ENCODE peak calls at places on chromosomes 1 and 21, in six cellular contexts. Z is body of pancreas, O is hepatocyte, E is ovary, H is bronchial epithelial cell, K is epithelial cell of esophagus. B is an unnamed sample.

GRCh38 chr1:33468011-33468410 is 4.4 kb upstream of the ZSCAN20 start:
- DNase-seq in Z (no peak), O (no peak), E (no peak), H (no peak), K (no peak), B (no peak)

GRCh38 chr1:155831279-155831976 is 25.6 kb downstream of the GON4L start:
- DNase-seq in Z (no peak), O (no peak), E (no peak), H (no peak), K (no peak), B (no peak)

GRCh38 chr1:31798433-31799195 is 17.2 kb downstream of the SPOCD1 start:
- DNase-seq in Z (no peak), O (peak), E (no peak), H (peak), K (peak), B (peak)

GRCh38 chr1:245153645-245154428 is 948 bp upstream of the KIF26B start:
- DNase-seq in Z (peak), O (peak), E (peak), H (peak), K (peak), B (no peak)

GRCh38 chr1:201708085-201708512 is 120.9 kb upstream of the IPO9 start:
- DNase-seq in Z (no peak), O (peak), E (no peak), H (no peak), K (no peak), B (no peak)

GRCh38 chr1:53328009-53328489 is at the start of gene LRP8:
- DNase-seq in Z (peak), O (peak), E (peak), H (no peak), K (peak), B (no peak)

GRCh38 chr1:112698366-112699310 is 8.3 kb downstream of the RHOC start:
- DNase-seq in Z (peak), O (peak), E (peak), H (no peak), K (peak), B (no peak)

GRCh38 chr1:159790237-159790917 is 9.6 kb downstream of the DUSP23 start:
- DNase-seq in Z (peak), O (peak), E (no peak), H (peak), K (peak), B (no peak)

GRCh38 chr21:42161401-42161956 is 57.5 kb upstream of the ABCG1 start:
- DNase-seq in Z (peak), O (no peak), E (no peak), H (no peak), K (no peak), B (no peak)

GRCh38 chr1:98931134-98931835 is 73.4 kb downstream of the PLPPR5 start:
- DNase-seq in Z (no peak), O (no peak), E (no peak), H (peak), K (peak), B (no peak)

GRCh38 chr1:59393211-59394180 is 96.6 kb downstream of the FGGY start:
- DNase-seq in Z (peak), O (peak), E (peak), H (no peak), K (peak), B (peak)

GRCh38 chr1:173771536-173771935 is 52.9 kb upstream of the DARS2 start:
- DNase-seq in Z (no peak), O (no peak), E (no peak), H (no peak), K (no peak), B (no peak)

GRCh38 chr21:45512626-45513002 is 29.6 kb downstream of the SLC19A1 start:
- DNase-seq in Z (no peak), O (no peak), E (no peak), H (no peak), K (no peak), B (no peak)

GRCh38 chr1:155131285-155131684 is 3.6 kb downstream of the EFNA1 start:
- DNase-seq in Z (peak), O (no peak), E (no peak), H (no peak), K (no peak), B (no peak)

GRCh38 chr1:68128157-68128556 is 77.7 kb upstream of the DIRAS3 start:
- DNase-seq in Z (no peak), O (no peak), E (no peak), H (no peak), K (no peak), B (no peak)

GRCh38 chr1:21277178-21277577 is 13.1 kb downstream of the ECE1 start:
- DNase-seq in Z (no peak), O (no peak), E (peak), H (no peak), K (no peak), B (no peak)

GRCh38 chr1:157110003-157110402 is 10.4 kb upstream of the ETV3L start:
- DNase-seq in Z (no peak), O (no peak), E (no peak), H (no peak), K (no peak), B (no peak)

GRCh38 chr1:219812491-219813221 is 115.7 kb downstream of the SLC30A10 start:
- DNase-seq in Z (peak), O (peak), E (peak), H (peak), K (peak), B (no peak)

GRCh38 chr1:15617874-15618684 is 821 bp downstream of the DDI2 start:
- DNase-seq in Z (no peak), O (peak), E (no peak), H (peak), K (peak), B (peak)

GRCh38 chr1:172089768-172090510 is 248.6 kb downstream of the DNM3 start:
- DNase-seq in Z (peak), O (peak), E (peak), H (peak), K (peak), B (no peak)

GRCh38 chr21:36678538-36678937 is 20.4 kb upstream of the SIM2 start:
- DNase-seq in Z (no peak), O (no peak), E (no peak), H (peak), K (peak), B (no peak)

DNA sequence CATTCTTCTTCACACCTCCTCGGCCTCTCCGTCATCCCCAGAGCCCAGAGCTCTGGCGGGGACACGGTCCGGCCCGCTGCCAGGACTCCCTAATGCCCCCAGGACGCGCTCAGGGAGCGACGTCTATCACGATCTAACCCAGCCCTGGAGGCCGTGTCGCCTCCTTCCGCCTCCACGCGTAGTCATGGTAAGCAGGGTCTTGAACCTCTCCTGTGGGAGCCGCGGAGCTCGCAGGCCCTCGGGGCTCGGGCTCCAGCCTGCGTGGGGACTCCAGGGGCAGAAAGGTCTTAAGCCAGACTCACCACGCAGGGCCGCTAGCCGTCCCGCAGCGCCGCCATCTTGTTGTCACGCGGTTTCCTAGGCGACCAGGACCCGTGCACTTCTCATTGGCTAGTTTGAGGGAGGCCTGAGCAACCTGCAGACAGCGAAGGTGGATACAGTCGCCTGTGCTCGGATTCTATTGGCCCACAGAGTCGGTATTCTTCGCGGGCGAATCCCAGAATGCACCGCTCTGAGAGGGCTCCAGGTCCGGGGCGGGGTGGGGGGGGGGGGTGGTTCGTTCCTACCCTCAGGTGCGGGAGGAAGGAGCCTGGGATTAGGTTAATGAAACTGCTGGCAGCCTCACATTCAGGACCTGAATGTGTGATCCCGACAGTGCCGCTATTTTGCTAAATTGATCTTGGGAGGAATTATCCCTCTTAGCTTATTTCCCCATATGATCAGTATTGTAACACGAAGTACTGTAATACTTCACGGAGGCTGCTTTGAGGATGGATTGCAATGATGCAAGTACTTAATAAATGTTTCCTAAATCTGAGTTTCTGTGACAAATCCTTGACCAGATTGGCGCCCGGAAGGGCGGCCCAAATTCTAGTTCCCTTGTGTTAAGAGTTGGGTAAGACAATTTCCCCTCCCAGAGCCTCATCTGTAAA is at the start of gene UBXN11:
- DNase-seq in Z (peak), O (peak), E (peak), H (peak), K (peak), B (peak)
- H3K4me3 ChIP-seq in Z (peak), O (peak), E (peak), H (peak), K (peak), B (peak)

DNA sequence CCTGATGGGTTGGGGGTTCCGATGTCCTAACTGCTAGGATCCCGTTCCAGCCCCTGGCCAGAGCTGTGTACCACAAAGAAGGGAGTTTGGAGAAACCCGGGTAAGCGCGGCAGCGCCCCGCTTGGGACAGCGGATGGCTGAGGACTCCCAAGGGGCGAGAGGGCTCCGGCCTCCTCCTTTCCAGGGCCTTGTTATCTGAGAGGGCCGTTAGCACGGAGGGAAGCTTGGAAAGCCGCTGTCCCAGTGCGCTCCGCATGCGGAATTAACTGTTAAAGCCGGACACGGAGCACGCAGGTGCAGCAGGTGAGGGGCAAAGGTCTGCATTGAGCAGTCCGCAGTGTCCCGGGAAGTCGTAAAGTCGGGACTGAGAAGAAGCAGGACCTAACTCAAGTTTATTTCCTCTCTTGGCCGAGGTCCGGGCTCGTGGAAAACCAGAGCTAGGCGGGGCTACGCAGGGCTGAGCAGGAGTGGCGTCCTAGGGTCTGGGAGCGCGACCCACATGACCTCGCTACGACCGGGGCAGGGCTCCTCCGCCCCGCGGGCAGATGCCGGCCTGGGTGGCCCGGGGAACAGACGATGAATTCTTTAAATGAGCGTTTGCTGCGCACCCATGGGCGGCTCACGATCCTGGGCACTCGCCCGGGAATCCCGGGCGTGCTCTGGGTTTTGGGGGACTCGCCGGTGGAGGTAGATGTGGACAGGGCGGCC is 4.5 kb downstream of the LHX4 start:
- DNase-seq in Z (no peak), O (no peak), E (no peak), H (no peak), K (no peak), B (no peak)
- H3K4me3 ChIP-seq in Z (no peak), O (no peak), E (no peak), H (no peak), K (no peak), B (peak)

GRCh38 chr1:6358757-6359567 is 34.6 kb downstream of the ACOT7 start:
- DNase-seq in Z (peak), O (peak), E (peak), H (peak), K (peak), B (no peak)

GRCh38 chr1:6358144-6358624 is 35.4 kb downstream of the ACOT7 start:
- DNase-seq in Z (no peak), O (peak), E (no peak), H (peak), K (peak), B (no peak)

GRCh38 chr1:6361124-6361775 is 32.3 kb downstream of the ACOT7 start:
- DNase-seq in Z (no peak), O (no peak), E (no peak), H (no peak), K (no peak), B (no peak)

GRCh38 chr1:6360517-6360916 is 33.0 kb downstream of the ACOT7 start:
- DNase-seq in Z (no peak), O (peak), E (no peak), H (no peak), K (no peak), B (no peak)

DNA sequence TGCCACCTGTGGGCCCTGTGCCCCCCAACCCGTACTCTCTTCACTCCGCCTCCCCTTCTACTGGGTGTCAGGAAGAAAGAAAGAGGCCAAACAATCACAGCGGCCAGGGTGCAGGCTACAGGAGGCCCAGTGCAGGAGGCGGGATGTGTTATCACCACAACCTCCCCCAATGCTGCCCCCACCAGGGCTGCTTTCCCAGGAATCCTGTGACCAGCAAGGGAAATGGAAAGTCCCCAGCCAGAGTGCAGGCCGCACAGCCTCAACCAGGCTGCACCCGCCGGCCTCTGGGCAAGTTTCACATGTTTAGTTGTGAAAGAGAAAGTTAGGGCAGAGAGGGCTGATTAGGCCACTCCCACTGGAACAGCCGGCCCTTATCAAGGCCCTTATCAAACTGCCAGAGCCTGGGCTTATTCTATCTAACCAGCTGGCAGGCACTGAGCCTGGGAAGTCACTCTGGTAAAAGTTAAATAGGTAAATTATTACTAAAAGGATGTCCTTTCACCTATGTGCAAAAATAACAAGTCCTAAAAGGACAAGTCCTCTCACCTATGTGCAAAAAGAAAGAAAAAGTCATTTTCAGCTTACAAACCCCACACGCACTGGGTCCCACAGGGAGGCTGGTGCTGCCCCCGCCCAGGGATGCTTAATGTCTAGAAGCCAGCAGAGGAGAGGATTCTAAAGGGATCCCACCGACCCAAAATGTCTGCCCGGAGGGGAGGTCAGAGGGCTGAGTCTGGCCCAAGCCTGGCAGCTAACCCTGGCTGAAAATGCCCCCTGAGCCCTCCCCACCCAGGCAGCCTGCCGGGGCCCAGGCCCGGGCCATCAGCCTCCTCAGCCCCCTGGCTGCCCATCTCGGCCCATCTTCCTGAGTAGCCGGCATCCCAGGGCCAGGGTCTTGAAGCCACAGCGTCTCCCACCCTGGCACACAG is 33.7 kb downstream of the ACOT7 start:
- DNase-seq in Z (peak), O (peak), E (peak), H (peak), K (peak), B (no peak)
- H3K4me3 ChIP-seq in Z (no peak), O (no peak), E (no peak), H (no peak), K (no peak), B (peak)

GRCh38 chr1:108747898-108748297 is 1.4 kb downstream of the STXBP3 start:
- DNase-seq in Z (no peak), O (no peak), E (no peak), H (no peak), K (no peak), B (no peak)

GRCh38 chr1:108749081-108749480 is 2.6 kb downstream of the STXBP3 start:
- DNase-seq in Z (no peak), O (no peak), E (no peak), H (peak), K (peak), B (no peak)

GRCh38 chr1:108746382-108747127 is at the start of gene STXBP3:
- DNase-seq in Z (peak), O (peak), E (peak), H (peak), K (peak), B (peak)

GRCh38 chr1:108747128-108747827 is 804 bp downstream of the STXBP3 start:
- DNase-seq in Z (peak), O (peak), E (peak), H (peak), K (peak), B (peak)

DNA sequence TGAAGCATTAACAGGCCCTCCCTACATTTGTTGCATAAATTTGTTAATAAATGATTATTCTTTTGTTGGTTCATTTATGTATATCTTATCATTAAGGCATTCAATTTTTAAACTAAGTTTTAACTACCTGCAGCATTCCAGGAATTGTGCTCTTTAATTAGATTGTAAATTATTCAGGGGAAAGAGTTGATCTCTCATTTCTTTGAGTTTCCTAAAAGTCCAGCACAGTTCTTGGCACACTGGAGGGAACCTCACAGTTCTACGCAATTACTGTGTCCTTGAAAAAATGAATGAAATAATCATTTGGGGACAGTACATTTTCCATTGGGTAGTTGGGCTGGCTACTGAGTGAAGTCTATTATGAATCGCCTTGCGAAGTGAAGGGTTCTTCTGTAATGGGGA is 493 bp upstream of the STXBP3 start:
- DNase-seq in Z (no peak), O (no peak), E (no peak), H (no peak), K (no peak), B (no peak)
- H3K4me3 ChIP-seq in Z (no peak), O (no peak), E (no peak), H (no peak), K (no peak), B (peak)

GRCh38 chr1:229139320-229139719 is 131.6 kb upstream of the RAB4A start:
- DNase-seq in Z (no peak), O (no peak), E (no peak), H (no peak), K (no peak), B (no peak)

GRCh38 chr1:229142496-229142895 is 128.4 kb upstream of the RAB4A start:
- DNase-seq in Z (no peak), O (peak), E (no peak), H (no peak), K (no peak), B (no peak)

GRCh38 chr1:229141701-229142377 is 129.1 kb upstream of the RAB4A start:
- DNase-seq in Z (no peak), O (no peak), E (no peak), H (no peak), K (no peak), B (no peak)

GRCh38 chr1:229140018-229140417 is 130.9 kb upstream of the RAB4A start:
- DNase-seq in Z (no peak), O (no peak), E (no peak), H (no peak), K (no peak), B (no peak)

DNA sequence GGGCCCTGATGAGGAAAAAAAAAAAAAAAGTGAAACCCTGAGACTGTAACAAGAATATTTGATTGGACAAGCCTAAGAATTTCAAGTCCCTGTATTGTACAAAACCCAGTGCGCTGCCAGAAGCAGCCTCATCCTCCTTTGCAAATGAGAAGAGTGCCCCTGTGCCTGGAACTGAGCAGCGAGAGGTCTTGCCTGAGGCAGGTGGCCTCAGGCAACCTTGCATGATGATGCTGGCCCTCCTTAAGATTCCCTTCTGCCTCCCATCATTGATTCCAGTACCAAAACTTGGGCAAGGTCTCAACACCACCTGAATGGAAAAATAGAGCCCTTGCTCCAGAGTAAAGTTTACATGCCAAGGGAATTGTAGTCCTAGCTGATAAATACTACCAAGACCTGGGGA is 129.6 kb upstream of the RAB4A start:
- DNase-seq in Z (no peak), O (no peak), E (no peak), H (no peak), K (no peak), B (no peak)
- H3K4me3 ChIP-seq in Z (no peak), O (no peak), E (no peak), H (no peak), K (no peak), B (no peak)

GRCh38 chr1:185170291-185170848 is 13.4 kb downstream of the SWT1 start:
- DNase-seq in Z (peak), O (peak), E (no peak), H (peak), K (peak), B (no peak)
- H3K4me3 ChIP-seq in Z (no peak), O (no peak), E (no peak), H (no peak), K (no peak), B (no peak)

DNA sequence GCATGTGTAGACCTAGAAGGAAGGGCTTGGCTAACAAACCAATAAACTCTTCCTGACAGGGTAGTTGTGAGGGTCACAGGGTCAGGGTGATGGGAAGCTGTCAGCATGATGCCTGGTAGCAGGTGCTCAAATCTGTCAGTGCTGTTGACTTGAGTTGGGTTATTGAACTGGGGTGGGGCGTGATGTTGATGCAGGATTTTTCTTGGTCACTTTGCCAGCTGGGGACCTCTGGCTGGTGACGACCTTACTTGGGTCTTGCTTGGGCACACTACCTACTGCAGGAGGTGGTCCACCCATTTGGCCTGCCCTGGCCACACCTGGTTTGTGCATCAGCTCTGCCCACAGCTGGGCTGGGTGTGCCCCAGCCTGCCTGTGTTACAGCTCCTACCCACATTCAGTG is 624.4 kb downstream of the PTPRU start:
- DNase-seq in Z (no peak), O (no peak), E (no peak), H (no peak), K (no peak), B (no peak)
- H3K4me3 ChIP-seq in Z (no peak), O (no peak), E (no peak), H (no peak), K (no peak), B (no peak)

GRCh38 chr21:26748066-26748465 is 97.1 kb downstream of the ADAMTS1 start:
- DNase-seq in Z (no peak), O (no peak), E (no peak), H (no peak), K (no peak), B (no peak)
- H3K4me3 ChIP-seq in Z (no peak), O (no peak), E (no peak), H (no peak), K (no peak), B (no peak)

GRCh38 chr1:58266242-58266641 is 280.3 kb downstream of the OMA1 start:
- DNase-seq in Z (no peak), O (no peak), E (no peak), H (no peak), K (no peak), B (no peak)
- H3K4me3 ChIP-seq in Z (no peak), O (no peak), E (no peak), H (no peak), K (no peak), B (no peak)